ENCODE peak calls at places on chromosomes 6 and 20, in five cellular contexts. L, B, A, N and S are unnamed samples.

GRCh38 chr6:156599977-156600647 is 177.1 kb upstream of the ARID1B start:
- DNase-seq in L (no peak), B (no peak), A (no peak), N (no peak), S (no peak)

GRCh38 chr6:56863366-56863765 is 91.5 kb upstream of the BEND6 start:
- DNase-seq in L (peak), B (no peak), A (no peak), N (no peak), S (no peak)

GRCh38 chr20:19249515-19249914 is 37.1 kb downstream of the SLC24A3 start:
- DNase-seq in L (peak), B (no peak), A (no peak), N (no peak), S (peak)

GRCh38 chr6:10847684-10848083 is 9.3 kb upstream of the MAK start:
- DNase-seq in L (no peak), B (no peak), A (no peak), N (no peak), S (peak)

GRCh38 chr6:33620158-33620583 is 951 bp upstream of the ITPR3 start:
- DNase-seq in L (peak), B (peak), A (no peak), N (no peak), S (peak)

GRCh38 chr6:170143401-170144150 is 147.3 kb downstream of the DLL1 start:
- DNase-seq in L (no peak), B (no peak), A (no peak), N (no peak), S (no peak)

GRCh38 chr20:23928788-23929187 is 49.2 kb upstream of the CST5 start:
- DNase-seq in L (no peak), B (no peak), A (no peak), N (no peak), S (no peak)

GRCh38 chr6:7629321-7629720 is 39.3 kb downstream of the SNRNP48 start:
- DNase-seq in L (no peak), B (no peak), A (no peak), N (no peak), S (no peak)

GRCh38 chr6:33410711-33411631 is at the start of gene PHF1:
- DNase-seq in L (peak), B (no peak), A (no peak), N (no peak), S (no peak)

GRCh38 chr20:45341939-45342862 is 6.0 kb downstream of the SDC4 start:
- DNase-seq in L (peak), B (peak), A (no peak), N (no peak), S (peak)

GRCh38 chr6:68139130-68139529 is 496.0 kb upstream of the ADGRB3 start:
- DNase-seq in L (no peak), B (peak), A (peak), N (peak), S (no peak)

GRCh38 chr6:105882833-105883232 is 203.3 kb upstream of the PRDM1 start:
- DNase-seq in L (no peak), B (no peak), A (no peak), N (no peak), S (no peak)

GRCh38 chr6:130849501-130850039 is 22.4 kb downstream of the SMLR1 start:
- DNase-seq in L (no peak), B (no peak), A (no peak), N (no peak), S (no peak)

GRCh38 chr6:137873273-137873762 is 6.3 kb downstream of the TNFAIP3 start:
- DNase-seq in L (peak), B (no peak), A (no peak), N (no peak), S (peak)

GRCh38 chr6:112189494-112189893 is 64.9 kb downstream of the LAMA4 start:
- DNase-seq in L (no peak), B (no peak), A (no peak), N (no peak), S (no peak)

GRCh38 chr20:21340991-21341722 is 38.0 kb downstream of the XRN2 start:
- DNase-seq in L (no peak), B (no peak), A (no peak), N (no peak), S (no peak)

GRCh38 chr6:102309700-102310099 is 916.2 kb downstream of the GRIK2 start:
- DNase-seq in L (no peak), B (no peak), A (no peak), N (no peak), S (no peak)

GRCh38 chr6:44276667-44277640 is 6.7 kb downstream of the TMEM151B start:
- DNase-seq in L (no peak), B (no peak), A (no peak), N (no peak), S (no peak)

GRCh38 chr6:111230351-111231077 is 143.2 kb downstream of the SLC16A10 start:
- DNase-seq in L (peak), B (no peak), A (no peak), N (no peak), S (no peak)

GRCh38 chr6:20674664-20675063 is 140.4 kb downstream of the CDKAL1 start:
- DNase-seq in L (no peak), B (no peak), A (no peak), N (no peak), S (no peak)

GRCh38 chr6:18501313-18502013 is 114.3 kb downstream of the RNF144B start:
- DNase-seq in L (peak), B (no peak), A (no peak), N (no peak), S (peak)

GRCh38 chr6:87656857-87657256 is 45.2 kb downstream of the AKIRIN2 start:
- DNase-seq in L (no peak), B (no peak), A (no peak), N (no peak), S (no peak)

GRCh38 chr6:14066782-14067406 is 50.7 kb upstream of the CD83 start:
- DNase-seq in L (peak), B (no peak), A (peak), N (no peak), S (peak)

GRCh38 chr6:105587349-105588115 is 184.7 kb upstream of the PREP start:
- DNase-seq in L (peak), B (no peak), A (no peak), N (no peak), S (peak)

GRCh38 chr6:15872252-15873103 is 209.7 kb upstream of the DTNBP1 start:
- DNase-seq in L (peak), B (no peak), A (no peak), N (no peak), S (no peak)

GRCh38 chr6:3366596-3367413 is 90.0 kb downstream of the SLC22A23 start:
- DNase-seq in L (no peak), B (no peak), A (no peak), N (no peak), S (no peak)

GRCh38 chr20:63290677-63291472 is 2.1 kb upstream of the COL20A1 start:
- DNase-seq in L (peak), B (peak), A (peak), N (peak), S (peak)

GRCh38 chr6:129134535-129134934 is 251.6 kb downstream of the LAMA2 start:
- DNase-seq in L (no peak), B (no peak), A (no peak), N (no peak), S (no peak)

GRCh38 chr6:30769088-30769852 is 24.9 kb upstream of the IER3 start:
- DNase-seq in L (peak), B (peak), A (no peak), N (peak), S (peak)

DNA sequence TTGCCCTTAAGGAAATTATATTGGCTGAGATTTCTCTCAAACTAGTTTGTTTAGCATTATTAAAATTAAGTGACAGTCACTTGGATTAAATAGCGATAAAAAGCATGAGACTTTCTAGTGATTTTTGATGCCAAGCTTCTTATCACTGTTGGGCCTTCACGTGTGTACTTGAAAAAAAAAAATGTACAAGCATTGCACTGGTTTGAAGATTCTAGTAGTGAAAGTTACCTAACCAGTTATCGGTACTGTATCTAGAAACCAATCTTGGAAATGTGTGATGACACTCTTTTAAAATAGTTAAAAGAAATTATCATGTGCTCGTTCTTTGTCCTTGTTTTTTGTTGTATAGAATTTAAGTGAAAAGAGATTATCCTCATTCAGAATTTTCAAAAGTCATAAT is 102.1 kb downstream of the SCAF8 start:
- DNase-seq in L (no peak), B (no peak), A (no peak), N (no peak), S (peak)
- H2BK12ac ChIP-seq in L (no peak), B (no peak), A (no peak), N (no peak), S (no peak)

DNA sequence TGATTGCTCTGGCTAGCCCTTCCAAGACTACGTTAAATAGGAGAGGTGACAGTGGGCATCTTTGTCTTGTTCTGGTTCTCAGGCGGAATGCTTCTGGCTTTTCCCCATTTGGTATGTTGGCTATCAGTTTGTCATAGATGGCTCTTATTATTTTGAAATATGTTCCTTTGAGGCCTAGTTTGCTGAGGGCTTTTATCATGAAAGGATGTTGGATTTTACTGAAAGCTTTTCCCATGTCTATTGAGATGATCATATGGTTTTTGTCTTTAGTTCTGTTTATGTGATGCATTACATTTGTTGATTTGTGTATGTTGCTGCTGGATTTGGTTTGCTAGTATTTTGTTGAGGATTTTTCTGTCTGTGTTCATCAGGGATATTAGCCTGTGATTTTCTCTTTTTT is 9.9 kb upstream of the RNASET2 start:
- DNase-seq in L (no peak), B (no peak), A (no peak), N (no peak), S (no peak)
- H2BK12ac ChIP-seq in L (no peak), B (no peak), A (no peak), N (no peak), S (no peak)

GRCh38 chr6:167583412-167583811 is 243.3 kb upstream of the AFDN start:
- DNase-seq in L (no peak), B (no peak), A (no peak), N (no peak), S (no peak)
- H2BK12ac ChIP-seq in L (no peak), B (no peak), A (no peak), N (no peak), S (no peak)

GRCh38 chr20:36885355-36885754 is 9.4 kb downstream of the TLDC2 start:
- DNase-seq in L (peak), B (no peak), A (no peak), N (no peak), S (no peak)
- H2BK12ac ChIP-seq in L (no peak), B (no peak), A (no peak), N (no peak), S (no peak)

DNA sequence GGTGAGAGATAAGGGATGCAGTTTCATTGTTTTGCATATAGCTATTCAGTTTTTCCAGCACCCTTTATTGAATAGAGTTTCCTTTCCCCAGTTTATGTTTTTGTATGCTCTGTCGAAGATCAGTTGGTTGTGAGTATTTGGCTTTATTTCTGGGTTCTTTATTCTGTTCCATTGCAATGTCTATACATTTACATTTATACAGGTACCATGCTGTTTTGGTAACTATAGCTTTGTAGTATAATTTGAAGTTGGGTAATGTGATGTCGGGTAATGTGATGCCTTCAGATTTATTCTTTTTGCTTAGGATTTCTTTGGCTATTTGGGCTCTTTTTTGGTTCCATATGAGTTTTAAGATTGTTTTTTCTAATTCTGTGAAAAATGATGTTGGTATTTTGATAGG is 61.8 kb downstream of the NCOA7 start:
- DNase-seq in L (no peak), B (no peak), A (no peak), N (no peak), S (no peak)
- H2BK12ac ChIP-seq in L (no peak), B (no peak), A (no peak), N (no peak), S (no peak)

GRCh38 chr6:141848029-141848890 is 284.5 kb upstream of the GJE1 start:
- DNase-seq in L (no peak), B (no peak), A (no peak), N (no peak), S (no peak)
- H2BK12ac ChIP-seq in L (no peak), B (no peak), A (no peak), N (no peak), S (no peak)